ENCODE peak calls at places on chromosomes 13 and 19, in four cellular contexts. X is bronchial epithelial cell, H is head of caudate nucleus, M is hippocampal formation. S is an unnamed sample.

GRCh38 chr19:1502433-1503088 is 10.3 kb downstream of the ADAMTSL5 start:
- DNase-seq in M (no peak), X (no peak), H (no peak), S (no peak)

GRCh38 chr19:46009530-46010510 is 13.0 kb downstream of the PGLYRP1 start:
- DNase-seq in X (peak), M (peak), H (peak), S (peak)

GRCh38 chr13:112486386-112487126 is 101.4 kb downstream of the TUBGCP3 start:
- DNase-seq in M (no peak), H (no peak), X (no peak), S (no peak)

GRCh38 chr13:33110713-33111413 is 94.6 kb downstream of the KL start:
- DNase-seq in H (no peak), M (no peak), X (no peak), S (peak)

GRCh38 chr19:29639086-29639485 is 26.2 kb upstream of the PLEKHF1 start:
- DNase-seq in M (no peak), H (no peak), X (no peak), S (no peak)

GRCh38 chr19:5237939-5238480 is 102.6 kb downstream of the PTPRS start:
- DNase-seq in H (no peak), X (no peak), M (no peak), S (no peak)

GRCh38 chr13:39505151-39505550 is 97.8 kb downstream of the LHFPL6 start:
- DNase-seq in M (no peak), X (no peak), H (no peak), S (no peak)

GRCh38 chr13:26325876-26326275 is 71.9 kb downstream of the CDK8 start:
- DNase-seq in H (no peak), M (no peak), X (peak), S (no peak)

GRCh38 chr13:30142502-30143211 is 164.7 kb downstream of the KATNAL1 start:
- DNase-seq in M (no peak), X (peak), H (peak), S (no peak)

GRCh38 chr19:50534478-50534877 is 20.8 kb upstream of the ASPDH start:
- DNase-seq in M (no peak), H (no peak), X (no peak), S (no peak)

GRCh38 chr19:50910722-50911121 is 473 bp downstream of the KLK4 start:
- DNase-seq in M (no peak), H (no peak), X (no peak), S (no peak)

GRCh38 chr13:23810842-23811241 is 78.4 kb downstream of the MIPEP start:
- DNase-seq in X (no peak), H (no peak), M (no peak), S (no peak)

GRCh38 chr13:113742000-113742441 is 17.0 kb upstream of the TMEM255B start:
- DNase-seq in M (no peak), X (peak), H (no peak), S (no peak)

GRCh38 chr13:103200118-103200885 is 134.1 kb upstream of the SLC10A2 start:
- DNase-seq in X (no peak), M (no peak), H (no peak), S (no peak)

GRCh38 chr19:36030264-36031148 is 2.2 kb downstream of the CLIP3 start:
- DNase-seq in X (peak), H (peak), M (no peak), S (no peak)

GRCh38 chr19:4521888-4522242 is 3.6 kb upstream of the PLIN4 start:
- DNase-seq in M (no peak), X (no peak), H (no peak), S (no peak)

GRCh38 chr13:67101730-67102467 is 128.2 kb downstream of the PCDH9 start:
- DNase-seq in H (no peak), M (no peak), X (no peak), S (peak)

GRCh38 chr19:5996598-5997320 is 18.8 kb upstream of the RANBP3 start:
- DNase-seq in M (no peak), H (no peak), X (no peak), S (no peak)